ENCODE peak calls at places on chromosome 11, in nine cellular contexts. T, S, O, B, P, D, L, F and I are unnamed samples.

GRCh38 chr11:64220798-64221197 is 5.2 kb downstream of the TRPT1 start:
- DNase-seq in T (no peak), S (no peak), O (no peak), B (no peak), P (peak), D (no peak), L (no peak), F (no peak), I (no peak)

GRCh38 chr11:28343304-28344233 is 235.4 kb downstream of the METTL15 start:
- DNase-seq in T (peak), S (no peak), O (no peak), B (peak), P (no peak), D (no peak), L (no peak), F (no peak), I (peak)

GRCh38 chr11:128318856-128319474 is 268.4 kb downstream of the ETS1 start:
- DNase-seq in T (no peak), S (no peak), O (no peak), B (no peak), P (no peak), D (no peak), L (peak), F (no peak), I (no peak)

GRCh38 chr11:79931692-79932091 is 490.9 kb upstream of the TENM4 start:
- DNase-seq in T (no peak), S (no peak), O (no peak), B (no peak), P (no peak), D (no peak), L (no peak), F (no peak), I (no peak)

GRCh38 chr11:120952503-120953229 is 71.2 kb upstream of the TBCEL start:
- DNase-seq in T (peak), S (peak), O (peak), B (peak), P (no peak), D (peak), L (peak), F (peak), I (peak)

GRCh38 chr11:101444164-101444563 is 139.6 kb downstream of the TRPC6 start:
- DNase-seq in T (no peak), S (no peak), O (no peak), B (peak), P (no peak), D (no peak), L (no peak), F (peak), I (no peak)

GRCh38 chr11:83568474-83568873 is 282.3 kb upstream of the CCDC90B start:
- DNase-seq in T (no peak), S (no peak), O (no peak), B (peak), P (no peak), D (no peak), L (no peak), F (no peak), I (no peak)

GRCh38 chr11:126561327-126561893 is 205.9 kb downstream of the ST3GAL4 start:
- DNase-seq in T (peak), S (peak), O (no peak), B (peak), P (no peak), D (no peak), L (no peak), F (peak), I (peak)

GRCh38 chr11:118666331-118666730 is 13.1 kb downstream of the TREH start:
- DNase-seq in T (no peak), S (no peak), O (no peak), B (no peak), P (no peak), D (peak), L (no peak), F (no peak), I (no peak)

GRCh38 chr11:64007629-64008282 is 21.5 kb downstream of the OTUB1 start:
- DNase-seq in T (no peak), S (peak), O (peak), B (peak), P (peak), D (peak), L (no peak), F (peak), I (no peak)

GRCh38 chr11:83793332-83793731 is 507.2 kb upstream of the CCDC90B start:
- DNase-seq in T (no peak), S (no peak), O (no peak), B (no peak), P (no peak), D (no peak), L (no peak), F (no peak), I (no peak)

GRCh38 chr11:58562375-58562800 is 13.3 kb downstream of the LPXN start:
- DNase-seq in T (no peak), S (no peak), O (no peak), B (no peak), P (no peak), D (no peak), L (no peak), F (no peak), I (no peak)

GRCh38 chr11:62850911-62851806 is 11.8 kb upstream of the WDR74 start:
- DNase-seq in T (no peak), S (no peak), O (no peak), B (peak), P (no peak), D (no peak), L (no peak), F (no peak), I (peak)

GRCh38 chr11:106642331-106642730 is 375.9 kb downstream of the GUCY1A2 start:
- DNase-seq in T (no peak), S (no peak), O (no peak), B (peak), P (no peak), D (no peak), L (no peak), F (no peak), I (no peak)

GRCh38 chr11:43992138-43992537 is 49.7 kb downstream of the C11orf96 start:
- DNase-seq in T (no peak), S (no peak), O (no peak), B (no peak), P (no peak), D (no peak), L (no peak), F (no peak), I (no peak)

GRCh38 chr11:46352063-46352841 is 5.0 kb downstream of the DGKZ start:
- DNase-seq in T (no peak), S (peak), O (no peak), B (peak), P (peak), D (no peak), L (peak), F (peak), I (peak)

GRCh38 chr11:34235591-34236071 is 122.2 kb downstream of the ABTB2 start:
- DNase-seq in T (no peak), S (no peak), O (no peak), B (no peak), P (no peak), D (no peak), L (no peak), F (no peak), I (no peak)

GRCh38 chr11:8006349-8006977 is 19.3 kb downstream of the EIF3F start:
- DNase-seq in T (peak), S (peak), O (peak), B (peak), P (no peak), D (peak), L (no peak), F (peak), I (peak)

GRCh38 chr11:113874920-113875413 is 405 bp downstream of the USP28 start:
- DNase-seq in T (no peak), S (no peak), O (no peak), B (peak), P (no peak), D (no peak), L (no peak), F (peak), I (peak)
- TF ChIP-seq CTCF in T (peak), S (peak), O (no peak), B (no peak), P (no peak), D (no peak), L (no peak), F (no peak), I (no peak)

GRCh38 chr11:10041337-10041736 is 252.7 kb downstream of the SBF2 start:
- DNase-seq in T (no peak), S (no peak), O (no peak), B (no peak), P (no peak), D (no peak), L (no peak), F (no peak), I (no peak)
- TF ChIP-seq CTCF in T (no peak), S (no peak), O (no peak), B (no peak), P (no peak), D (no peak), L (no peak), F (no peak), I (no peak)

GRCh38 chr11:15258433-15259350 is 144.0 kb downstream of the INSC start:
- DNase-seq in T (peak), S (no peak), O (no peak), B (peak), P (no peak), D (no peak), L (no peak), F (peak), I (peak)
- TF ChIP-seq CTCF in T (peak), S (peak), O (no peak), B (peak), P (no peak), D (no peak), L (no peak), F (no peak), I (peak)

GRCh38 chr11:69898123-69898522 is 78.9 kb upstream of the FGF3 start:
- DNase-seq in T (no peak), S (no peak), O (no peak), B (no peak), P (no peak), D (no peak), L (no peak), F (no peak), I (no peak)

GRCh38 chr11:69903206-69903605 is 84.0 kb upstream of the FGF3 start:
- DNase-seq in T (no peak), S (no peak), O (no peak), B (no peak), P (no peak), D (no peak), L (no peak), F (no peak), I (no peak)

GRCh38 chr11:69896250-69896649 is 77.0 kb upstream of the FGF3 start:
- DNase-seq in T (no peak), S (no peak), O (no peak), B (no peak), P (no peak), D (no peak), L (no peak), F (no peak), I (no peak)

GRCh38 chr11:69902337-69902736 is 83.1 kb upstream of the FGF3 start:
- DNase-seq in T (no peak), S (no peak), O (no peak), B (no peak), P (no peak), D (no peak), L (no peak), F (no peak), I (no peak)

DNA sequence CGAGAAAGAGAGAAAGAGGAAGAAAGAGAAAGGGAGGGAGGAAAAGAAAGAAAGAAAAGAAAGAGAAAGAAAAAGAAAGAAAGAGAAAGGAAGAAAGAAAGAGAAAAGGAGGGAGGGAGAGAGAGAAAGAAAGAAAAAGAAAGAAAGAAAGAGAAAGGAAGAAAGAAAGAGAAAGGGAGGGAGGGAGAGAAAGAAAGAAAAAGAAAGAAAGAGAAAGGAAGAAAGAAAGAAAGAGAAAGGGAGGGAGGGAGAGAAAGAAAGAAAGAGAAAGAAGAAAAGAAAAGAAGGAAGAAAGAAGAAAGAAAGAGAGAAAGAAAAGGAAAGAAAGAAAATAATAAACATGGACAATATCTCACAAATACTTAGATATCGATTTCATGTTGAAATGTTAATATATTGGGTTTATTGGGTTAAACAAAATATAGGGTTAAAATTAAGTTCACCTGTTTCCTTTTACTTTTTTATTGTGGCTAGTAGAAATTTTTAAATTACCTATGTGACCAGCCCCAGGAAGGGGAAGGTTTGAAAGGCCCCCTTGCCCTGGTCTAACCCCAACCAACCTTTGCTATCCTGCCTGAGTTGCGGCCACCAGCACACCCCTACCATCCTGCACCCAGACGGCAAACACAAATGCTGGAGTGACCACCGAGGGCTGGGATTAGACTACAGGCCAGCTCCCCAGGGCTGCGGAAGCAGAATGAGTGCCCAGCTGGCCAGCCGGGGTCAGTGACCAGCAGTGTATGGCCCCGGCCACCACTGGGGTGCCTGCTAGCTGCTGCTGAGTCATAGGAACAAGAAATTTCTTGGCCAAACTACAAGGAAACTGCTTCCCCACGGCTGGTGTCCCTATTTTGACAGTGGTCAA is 81.0 kb upstream of the FGF3 start:
- DNase-seq in T (no peak), S (no peak), O (no peak), B (no peak), P (no peak), D (no peak), L (no peak), F (no peak), I (no peak)
- TF ChIP-seq CTCF in T (no peak), S (no peak), O (no peak), B (no peak), P (no peak), D (no peak), L (no peak), F (no peak), I (no peak)

GRCh38 chr11:116849060-116849459 is 11.6 kb upstream of the APOA1 start:
- DNase-seq in T (no peak), S (no peak), O (no peak), B (no peak), P (no peak), D (no peak), L (no peak), F (no peak), I (no peak)

GRCh38 chr11:116853461-116854073 is 16.1 kb upstream of the APOA1 start:
- DNase-seq in T (peak), S (no peak), O (no peak), B (peak), P (no peak), D (no peak), L (peak), F (no peak), I (peak)

GRCh38 chr11:116849491-116849890 is 12.1 kb upstream of the APOA1 start:
- DNase-seq in T (no peak), S (no peak), O (no peak), B (no peak), P (no peak), D (no peak), L (no peak), F (no peak), I (no peak)

GRCh38 chr11:116852261-116853125 is 15.1 kb upstream of the APOA1 start:
- DNase-seq in T (no peak), S (no peak), O (peak), B (peak), P (no peak), D (no peak), L (no peak), F (no peak), I (no peak)

DNA sequence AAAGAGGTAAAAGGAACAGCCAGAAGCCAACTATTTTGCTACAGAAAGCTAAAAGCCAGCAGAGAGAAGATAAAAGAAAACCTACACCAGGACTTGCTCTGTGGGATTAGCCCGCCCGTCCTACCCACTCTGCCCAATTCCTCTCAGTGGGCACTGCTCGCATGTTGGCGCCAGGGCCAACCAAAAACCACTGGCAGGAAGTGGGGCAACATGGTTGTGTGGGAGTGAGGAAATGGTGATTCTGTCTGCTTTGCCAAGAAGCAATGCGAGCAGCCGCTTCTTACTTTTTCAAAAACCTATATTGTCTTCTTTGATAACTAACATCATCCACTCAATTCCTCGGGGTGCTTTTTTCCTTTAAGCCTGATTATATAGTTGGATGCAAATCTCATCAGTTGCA is 14.2 kb upstream of the APOA1 start:
- DNase-seq in T (no peak), S (no peak), O (no peak), B (peak), P (no peak), D (no peak), L (peak), F (no peak), I (no peak)
- TF ChIP-seq CTCF in T (no peak), S (no peak), O (no peak), B (no peak), P (no peak), D (no peak), L (no peak), F (no peak), I (no peak)

GRCh38 chr11:116657842-116658825 is 114.7 kb downstream of the BUD13 start:
- DNase-seq in T (no peak), S (no peak), O (no peak), B (no peak), P (no peak), D (peak), L (no peak), F (no peak), I (no peak)
- TF ChIP-seq CTCF in T (no peak), S (no peak), O (no peak), B (no peak), P (no peak), D (no peak), L (no peak), F (no peak), I (no peak)

DNA sequence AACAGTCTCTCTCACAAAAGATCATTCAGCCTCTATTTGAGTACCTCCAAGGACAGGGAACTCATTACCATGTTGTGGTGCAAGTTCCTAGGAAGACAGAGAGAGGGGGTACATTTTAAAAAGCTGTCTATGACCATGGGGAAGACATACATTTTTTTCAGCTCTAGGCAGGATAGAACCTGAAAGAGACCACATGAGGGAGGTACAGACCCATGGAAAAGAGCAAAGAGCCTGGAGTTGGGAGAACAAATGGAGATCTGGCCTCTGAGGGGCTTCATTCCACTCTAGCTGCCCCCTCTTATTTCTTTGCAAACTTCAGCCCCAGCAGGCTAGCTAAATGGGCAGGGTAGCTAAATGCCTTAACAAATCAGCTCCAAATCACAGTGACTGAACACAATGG is 36.3 kb downstream of the KCNC1 start:
- DNase-seq in T (no peak), S (no peak), O (no peak), B (peak), P (no peak), D (no peak), L (no peak), F (no peak), I (no peak)
- TF ChIP-seq CTCF in T (peak), S (no peak), O (no peak), B (peak), P (no peak), D (no peak), L (no peak), F (peak), I (no peak)

GRCh38 chr11:60887531-60887930 is 18.9 kb downstream of the PRPF19 start:
- DNase-seq in T (peak), S (no peak), O (no peak), B (peak), P (no peak), D (peak), L (no peak), F (peak), I (peak)
- TF ChIP-seq CTCF in T (peak), S (peak), O (no peak), B (peak), P (peak), D (no peak), L (no peak), F (peak), I (peak)

GRCh38 chr11:131464024-131464423 is 93.6 kb downstream of the NTM start:
- DNase-seq in T (no peak), S (no peak), O (no peak), B (no peak), P (no peak), D (no peak), L (no peak), F (no peak), I (no peak)

GRCh38 chr11:131464481-131464880 is 94.1 kb downstream of the NTM start:
- DNase-seq in T (no peak), S (no peak), O (no peak), B (no peak), P (no peak), D (no peak), L (no peak), F (no peak), I (no peak)

GRCh38 chr11:131467645-131468270 is 97.3 kb downstream of the NTM start:
- DNase-seq in T (no peak), S (no peak), O (no peak), B (no peak), P (no peak), D (no peak), L (no peak), F (no peak), I (no peak)

GRCh38 chr11:131465056-131465455 is 94.6 kb downstream of the NTM start:
- DNase-seq in T (no peak), S (no peak), O (no peak), B (no peak), P (no peak), D (no peak), L (no peak), F (no peak), I (no peak)

GRCh38 chr11:131465746-131466145 is 95.3 kb downstream of the NTM start:
- DNase-seq in T (no peak), S (peak), O (no peak), B (no peak), P (no peak), D (no peak), L (no peak), F (peak), I (no peak)
- TF ChIP-seq CTCF in T (no peak), S (peak), O (no peak), B (no peak), P (no peak), D (no peak), L (no peak), F (no peak), I (no peak)